ENCODE peak calls at places on chromosomes 6 and 20, in four cellular contexts. L is body of pancreas; N is heart left ventricle; A is CD4-positive, alpha-beta T cell. X is an unnamed sample.

GRCh38 chr6:109308018-109308492 is 74.2 kb downstream of the CD164 start:
- DNase-seq in A (no peak), N (no peak), L (peak; percentile 88), X (no peak)

GRCh38 chr20:25005220-25005619 is 12.7 kb upstream of the APMAP start:
- DNase-seq in L (no peak), N (peak; percentile 44), A (no peak), X (no peak)

GRCh38 chr20:63750807-63751470 is 11.4 kb downstream of the SLC2A4RG start:
- DNase-seq in N (no peak), L (no peak), A (peak; percentile 68), X (no peak)

GRCh38 chr20:59812286-59813125 is 120.9 kb downstream of the SYCP2 start:
- DNase-seq in A (no peak), L (no peak), N (peak; percentile 13), X (no peak)

GRCh38 chr6:130600880-130601341 is 226.3 kb upstream of the SMLR1 start:
- DNase-seq in L (no peak), A (no peak), N (no peak), X (no peak)

GRCh38 chr6:32047084-32047478 is 8.9 kb downstream of the CYP21A2 start:
- DNase-seq in A (no peak), L (no peak), N (peak; percentile 43), X (no peak)

GRCh38 chr20:47150403-47151152 is 205.9 kb downstream of the ZMYND8 start:
- DNase-seq in A (no peak), L (peak; percentile 47), N (peak; percentile 56), X (no peak)

GRCh38 chr6:169824021-169824420 is 72.6 kb downstream of the ERMARD start:
- DNase-seq in A (no peak), N (no peak), L (no peak), X (no peak)

GRCh38 chr6:12570461-12571030 is 146.0 kb upstream of the PHACTR1 start:
- DNase-seq in A (no peak), L (no peak), N (no peak), X (no peak)

GRCh38 chr6:11769816-11770545 is 8.6 kb downstream of the ADTRP start:
- DNase-seq in N (no peak), L (no peak), A (no peak), X (no peak)

GRCh38 chr6:157823523-157824370 is 701 bp downstream of the SNX9 start:
- DNase-seq in N (peak; percentile 68), L (peak; percentile 66), A (peak; percentile 66), X (no peak)

GRCh38 chr6:4613795-4614194 is 162.4 kb upstream of the CDYL start:
- DNase-seq in L (no peak), N (no peak), A (no peak), X (no peak)

GRCh38 chr20:24668384-24668702 is 198.9 kb downstream of the SYNDIG1 start:
- DNase-seq in N (no peak), A (no peak), L (no peak), X (no peak)

GRCh38 chr6:31901415-31901952 is 402 bp downstream of the ZBTB12 start:
- DNase-seq in N (peak; percentile 67), A (peak; percentile 70), L (peak; percentile 67), X (peak; percentile 56)

GRCh38 chr6:11423072-11423471 is 114.5 kb upstream of the TMEM170B start:
- DNase-seq in L (no peak), N (no peak), A (no peak), X (no peak)

GRCh38 chr6:166106076-166106686 is 61.5 kb downstream of the TBXT start:
- DNase-seq in N (peak; percentile 65), L (peak; percentile 76), A (peak; percentile 60), X (peak; percentile 42)

GRCh38 chr6:33215281-33215680 is 7.0 kb downstream of the RING1 start:
- DNase-seq in L (no peak), N (no peak), A (no peak), X (no peak)
- H3K27ac ChIP-seq in L (no peak overlapping the region), N (no peak overlapping the region), A (no peak overlapping the region), X (no peak overlapping the region)

DNA sequence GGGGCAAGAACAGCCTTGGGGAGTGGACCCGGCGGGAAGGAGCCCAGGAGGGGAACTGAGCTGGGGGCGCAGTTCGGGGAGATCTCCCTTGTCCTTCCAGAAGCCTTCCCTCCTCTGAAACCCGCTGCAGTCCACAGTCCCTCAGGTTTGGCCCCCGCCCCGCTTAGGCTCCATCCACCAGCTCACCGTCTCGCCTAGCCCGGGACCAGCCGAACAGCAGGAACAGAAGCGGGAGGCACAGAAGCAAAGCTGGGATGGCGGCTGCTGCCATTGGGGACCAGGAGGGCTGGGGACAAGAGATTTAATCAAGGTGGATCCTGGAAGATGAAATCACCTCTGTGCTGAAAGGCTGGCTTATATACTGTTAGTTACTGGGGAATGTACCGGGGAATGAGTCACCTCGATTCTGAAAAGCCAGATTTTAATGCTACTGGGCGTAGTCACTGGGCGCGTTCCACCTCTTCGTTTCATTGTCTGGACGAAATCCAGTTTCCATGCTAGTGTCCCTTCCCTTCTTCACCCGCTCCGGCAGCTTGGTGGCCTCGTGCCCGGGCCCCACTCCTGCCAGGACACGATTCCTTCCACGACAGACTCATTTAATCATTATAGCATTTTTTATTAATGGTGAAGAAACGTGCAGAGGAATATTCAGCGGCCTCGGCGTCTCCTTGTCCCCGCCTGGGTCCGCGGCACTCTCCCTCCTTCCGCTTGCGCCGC is at the start of gene RAET1L:
- DNase-seq in A (no peak), N (no peak), L (no peak), X (no peak)
- H3K27ac ChIP-seq in A (no peak within 1 kb of the TSS), N (no peak within 1 kb of the TSS), L (no peak within 1 kb of the TSS), X (no peak within 1 kb of the TSS)

GRCh38 chr6:92050216-92050615 is 1369.1 kb downstream of the EPHA7 start:
- DNase-seq in A (no peak), N (no peak), L (no peak), X (no peak)

GRCh38 chr6:92047152-92047551 is 1372.2 kb downstream of the EPHA7 start:
- DNase-seq in A (no peak), N (no peak), L (no peak), X (no peak)

GRCh38 chr6:92047886-92048285 is 1371.5 kb downstream of the EPHA7 start:
- DNase-seq in N (no peak), A (no peak), L (no peak), X (no peak)

DNA sequence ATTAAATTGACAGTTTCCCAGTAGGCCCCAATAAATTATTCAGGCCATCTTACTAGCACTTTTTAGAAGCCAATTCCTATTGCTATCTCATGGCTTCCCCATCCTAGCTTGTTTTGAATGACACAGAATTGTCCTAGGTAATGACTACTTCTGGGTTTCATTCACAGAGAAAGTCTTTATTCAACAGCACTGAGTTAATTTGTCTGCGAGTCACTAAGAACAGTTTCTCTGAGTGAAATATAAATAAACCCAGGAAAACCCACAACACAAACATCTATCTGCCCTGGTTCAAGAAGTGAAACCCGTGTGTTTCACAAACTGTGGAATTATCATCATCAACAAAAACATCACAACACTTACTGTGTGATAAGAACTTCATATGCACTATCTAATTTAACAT is 1366.8 kb downstream of the EPHA7 start:
- DNase-seq in A (no peak), L (no peak), N (no peak), X (no peak)
- H3K27ac ChIP-seq in A (no peak overlapping the region), L (no peak overlapping the region), N (no peak overlapping the region), X (no peak overlapping the region)

GRCh38 chr20:33644313-33645071 is 17.6 kb upstream of the C20orf144 start:
- DNase-seq in L (no peak), A (no peak), N (no peak), X (no peak)
- H3K27ac ChIP-seq in L (no peak overlapping the region), A (no peak overlapping the region), N (no peak overlapping the region), X (no peak overlapping the region)

GRCh38 chr20:50396623-50397022 is 113.6 kb upstream of the PTPN1 start:
- DNase-seq in N (no peak), L (no peak), A (no peak), X (no peak)
- H3K27ac ChIP-seq in N (peak overlapping the region; percentile 93), L (no peak overlapping the region), A (no peak overlapping the region), X (no peak overlapping the region)

DNA sequence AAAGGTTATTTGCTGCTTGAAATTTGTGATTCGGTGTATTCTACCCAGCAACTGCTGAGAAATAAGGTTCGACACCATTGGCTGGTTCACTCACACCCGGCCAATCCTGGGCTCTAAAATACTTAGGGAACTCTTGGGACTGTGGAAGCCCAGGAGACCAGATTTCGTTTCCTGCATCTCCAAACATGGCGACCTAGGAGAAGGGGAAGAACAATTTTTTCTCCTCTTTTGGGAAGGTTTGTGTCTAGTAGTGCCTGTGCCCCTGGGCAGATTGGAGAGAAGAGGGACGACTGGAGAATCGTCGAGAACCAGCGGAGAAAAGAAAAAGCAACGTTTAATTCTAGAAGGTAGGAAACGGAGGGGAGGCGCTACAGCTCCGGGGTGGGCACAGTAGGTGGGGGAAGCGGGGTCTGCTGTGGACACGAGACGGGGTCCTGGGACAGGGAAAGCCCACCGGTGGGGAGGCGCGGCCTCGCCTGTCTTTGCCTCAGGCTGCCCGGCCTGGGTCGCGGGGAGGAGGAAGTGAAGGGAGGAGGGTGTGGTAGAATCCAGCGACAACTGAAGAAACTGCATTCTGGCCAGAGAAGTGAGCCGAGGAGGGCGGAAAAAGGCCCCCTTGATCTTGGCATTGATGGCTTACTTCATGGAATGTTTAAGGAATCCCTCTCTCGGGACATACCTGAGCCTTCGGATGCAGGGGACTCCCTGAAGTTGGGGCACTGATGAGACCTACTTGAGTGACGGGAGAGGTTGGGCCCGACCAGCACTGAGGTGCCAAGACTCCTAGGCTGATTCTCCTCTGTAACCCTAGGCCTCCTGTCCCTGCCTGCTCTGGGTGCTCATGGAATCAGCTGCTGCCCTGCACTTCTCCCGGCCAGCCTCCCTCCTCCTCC is at the start of gene BTN2A1:
- DNase-seq in L (peak; percentile 79), N (peak; percentile 86), A (peak; percentile 52), X (peak; percentile 74)
- H3K27ac ChIP-seq in L (peak within 1 kb of the TSS; percentile 77), N (peak within 1 kb of the TSS; percentile 84), A (peak within 1 kb of the TSS; percentile 73), X (peak within 1 kb of the TSS; percentile 94)

GRCh38 chr20:3995067-3995748 is 20.1 kb downstream of the RNF24 start:
- DNase-seq in L (no peak), N (no peak), A (no peak), X (no peak)

GRCh38 chr20:3997446-3997845 is 17.9 kb downstream of the RNF24 start:
- DNase-seq in A (no peak), N (no peak), L (no peak), X (no peak)

GRCh38 chr20:3993109-3993508 is 22.2 kb downstream of the RNF24 start:
- DNase-seq in N (no peak), L (no peak), A (no peak), X (no peak)

GRCh38 chr20:3995749-3996305 is 19.5 kb downstream of the RNF24 start:
- DNase-seq in A (no peak), L (no peak), N (no peak), X (no peak)

DNA sequence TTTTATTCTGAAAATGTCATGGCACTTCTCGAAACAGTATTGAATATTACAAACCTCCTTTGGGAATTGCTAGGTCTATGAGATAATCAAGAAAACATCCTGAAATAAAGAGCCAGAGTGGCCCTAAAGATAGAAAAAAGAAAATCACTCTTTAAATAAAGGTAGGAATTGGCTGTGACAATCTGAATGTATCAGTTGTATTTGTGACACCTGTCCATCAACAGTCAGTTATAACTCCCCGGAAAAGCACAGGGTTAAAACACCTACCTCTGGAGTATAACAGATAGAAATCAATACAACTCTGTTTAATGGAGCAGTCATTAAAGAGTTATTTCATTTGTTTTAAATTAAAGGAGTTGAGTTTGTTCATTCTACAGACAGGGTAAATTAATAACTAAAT is 21.2 kb downstream of the RNF24 start:
- DNase-seq in N (no peak), A (no peak), L (no peak), X (no peak)
- H3K27ac ChIP-seq in N (no peak overlapping the region), A (no peak overlapping the region), L (no peak overlapping the region), X (no peak overlapping the region)